ENCODE peak calls at places on chromosomes 7 and 10, in four cellular contexts. T is K562, E is HEK293T, M is HepG2. I is an unnamed sample.
A peak's percentile ranks its signal among the peaks of the same experiment; 100 is the strongest.

GRCh38 chr10:70896551-70896950 is 8.2 kb upstream of the PCBD1 start:
- DNase-seq in T (no peak), E (no peak), M (no peak), I (no peak)

GRCh38 chr10:129942936-129943724 is 20.9 kb downstream of the EBF3 start:
- DNase-seq in T (no peak), E (no peak), M (no peak), I (no peak)

GRCh38 chr10:44647877-44648542 is 263.1 kb upstream of the CXCL12 start:
- DNase-seq in T (no peak), E (no peak), M (no peak), I (peak; percentile 27)

GRCh38 chr10:14695833-14696232 is 78.9 kb downstream of the FAM107B start:
- DNase-seq in T (no peak), E (no peak), M (no peak), I (no peak)

GRCh38 chr10:119667562-119668328 is 16.6 kb downstream of the BAG3 start:
- DNase-seq in T (peak; percentile 62), E (peak; percentile 53), M (peak; percentile 68), I (no peak)

GRCh38 chr7:36017111-36017510 is 135.9 kb upstream of the EEPD1 start:
- DNase-seq in T (no peak), E (no peak), M (no peak), I (no peak)

GRCh38 chr7:103389263-103389662 is 41.8 kb downstream of the PSMC2 start:
- DNase-seq in T (no peak), E (no peak), M (peak; percentile 19), I (no peak)

GRCh38 chr7:128191136-128191844 is 49.8 kb upstream of the LEP start:
- DNase-seq in T (no peak), E (no peak), M (no peak), I (no peak)

GRCh38 chr7:24573554-24574338 is 494 bp downstream of the PALS2 start:
- DNase-seq in T (peak; percentile 71), E (peak; percentile 42), M (peak; percentile 14), I (no peak)

GRCh38 chr7:131249483-131249882 is 78.2 kb upstream of the MKLN1 start:
- DNase-seq in T (no peak), E (no peak), M (no peak), I (no peak)

GRCh38 chr7:96397936-96398596 is 76.2 kb upstream of the SLC25A13 start:
- DNase-seq in T (no peak), E (no peak), M (no peak), I (no peak)

GRCh38 chr10:29740981-29741545 is 106.3 kb upstream of the SVIL start:
- DNase-seq in T (no peak), E (no peak), M (no peak), I (no peak)

GRCh38 chr10:125093199-125093841 is 67.0 kb downstream of the CTBP2 start:
- DNase-seq in T (no peak), E (no peak), M (no peak), I (no peak)

GRCh38 chr7:107503667-107504066 is 33.8 kb downstream of the GPR22 start:
- DNase-seq in T (no peak), E (no peak), M (no peak), I (no peak)
- TF ChIP-seq FOXK2 in T (no peak), E (no peak), M (no peak), I (no peak)

DNA sequence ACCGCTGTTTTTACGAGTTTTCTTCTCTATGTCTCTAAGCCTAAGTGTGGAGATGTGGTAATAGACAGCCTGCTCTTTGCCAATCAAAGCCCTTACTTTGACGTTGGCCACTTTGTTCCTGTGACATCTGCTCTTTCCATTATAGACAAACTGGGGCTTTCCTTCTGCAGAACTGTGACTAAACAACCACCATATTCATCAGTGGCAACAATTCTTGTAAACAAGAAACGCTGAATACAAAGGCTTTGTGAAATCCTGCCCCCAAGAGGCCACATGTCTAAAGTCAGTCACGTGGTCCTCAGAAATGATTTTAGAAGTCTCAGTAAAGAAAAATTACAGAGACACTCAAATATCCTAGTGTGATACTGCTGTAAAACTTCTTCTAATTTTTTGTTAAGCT is 59.6 kb upstream of the CAPZA2 start:
- DNase-seq in T (peak; percentile 62), E (peak; percentile 43), M (peak; percentile 56), I (no peak)
- TF ChIP-seq FOXK2 in T (peak; percentile 97), E (peak; percentile 79), M (peak; percentile 34), I (no peak)

DNA sequence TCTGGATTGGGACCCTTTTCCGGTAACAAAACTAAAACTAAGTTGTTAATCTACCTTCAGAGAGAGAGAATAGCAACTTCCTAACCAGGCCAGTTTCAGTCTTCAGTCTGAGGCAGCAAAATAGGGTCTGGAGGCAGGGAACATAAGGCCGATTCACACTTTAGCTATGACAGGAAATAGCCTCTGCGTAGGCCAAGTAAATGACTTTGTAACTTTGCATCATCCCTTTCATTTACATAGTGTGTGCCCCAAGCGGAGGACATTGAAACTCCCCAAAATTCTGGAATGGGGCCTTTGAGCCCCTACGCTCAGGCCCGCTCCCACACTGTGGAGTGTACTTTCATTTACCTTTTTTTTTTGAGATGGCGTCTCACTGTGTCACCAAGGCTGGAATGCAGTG is 1.7 kb upstream of the UPP1 start:
- DNase-seq in T (no peak), E (no peak), M (no peak), I (peak; percentile 41)
- TF ChIP-seq FOXK2 in T (no peak), E (no peak), M (no peak), I (no peak)

GRCh38 chr7:27099224-27099838 is 3.2 kb downstream of the HOXA2 start:
- DNase-seq in T (no peak), E (no peak), M (no peak), I (no peak)

GRCh38 chr7:27100601-27101187 is 1.8 kb downstream of the HOXA2 start:
- DNase-seq in T (no peak), E (no peak), M (no peak), I (no peak)

GRCh38 chr7:27101188-27101905 is 1.1 kb downstream of the HOXA2 start:
- DNase-seq in T (no peak), E (no peak), M (no peak), I (no peak)

GRCh38 chr7:27098493-27099223 is 2.9 kb upstream of the HOXA1 start:
- DNase-seq in T (no peak), E (no peak), M (no peak), I (no peak)

DNA sequence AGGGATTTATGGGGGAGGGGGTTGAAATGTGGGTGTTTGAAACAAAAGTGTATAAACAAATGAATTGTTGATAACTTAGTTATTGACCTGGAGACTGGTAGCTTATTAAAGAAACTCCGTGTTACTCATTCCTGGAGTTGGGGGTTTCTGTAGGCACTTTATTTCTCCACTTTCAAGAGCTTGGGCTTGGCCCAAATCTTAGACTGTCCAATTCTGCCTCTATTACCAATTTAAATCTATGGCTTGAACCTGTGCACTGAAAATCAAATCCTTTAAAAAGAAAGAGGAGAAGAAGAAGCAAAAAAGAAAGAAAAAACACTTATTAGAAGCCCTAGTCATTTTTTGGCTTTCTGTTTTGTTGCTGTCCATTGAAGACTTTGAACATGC is 2.7 kb downstream of the HOXA2 start:
- DNase-seq in T (no peak), E (no peak), M (no peak), I (no peak)
- TF ChIP-seq FOXK2 in T (no peak), E (no peak), M (no peak), I (no peak)

GRCh38 chr10:59657724-59658123 is 51.9 kb downstream of the SLC16A9 start:
- DNase-seq in T (no peak), E (no peak), M (no peak), I (no peak)

GRCh38 chr10:59649606-59650346 is 59.9 kb downstream of the SLC16A9 start:
- DNase-seq in T (no peak), E (no peak), M (no peak), I (no peak)

GRCh38 chr10:59654007-59654406 is 55.6 kb downstream of the SLC16A9 start:
- DNase-seq in T (no peak), E (no peak), M (no peak), I (no peak)

GRCh38 chr10:59651902-59652301 is 57.7 kb downstream of the SLC16A9 start:
- DNase-seq in T (no peak), E (no peak), M (no peak), I (no peak)

DNA sequence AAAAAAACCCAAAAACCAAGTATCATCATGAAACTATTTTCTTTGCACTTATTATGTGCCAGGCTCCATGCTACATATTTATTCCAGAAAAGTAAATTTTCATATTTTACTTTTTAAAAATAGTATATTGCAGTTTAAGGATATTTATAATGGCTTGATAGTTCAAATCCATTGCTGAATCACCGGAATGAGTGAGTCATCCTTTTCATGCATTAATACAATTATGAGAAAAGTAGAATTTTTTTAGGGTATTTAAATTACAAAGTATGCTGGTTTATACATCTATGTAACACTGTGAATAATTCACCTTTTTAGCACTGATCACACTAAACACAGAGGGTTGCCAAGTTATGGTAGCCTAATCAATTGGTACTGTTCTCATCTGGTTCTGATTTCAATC is 54.3 kb downstream of the SLC16A9 start:
- DNase-seq in T (no peak), E (no peak), M (no peak), I (no peak)
- TF ChIP-seq FOXK2 in T (no peak), E (no peak), M (no peak), I (no peak)

GRCh38 chr10:116469437-116469836 is 41.8 kb downstream of the PNLIPRP3 start:
- DNase-seq in T (no peak), E (no peak), M (no peak), I (no peak)

GRCh38 chr10:116475866-116476265 is 48.2 kb downstream of the PNLIPRP3 start:
- DNase-seq in T (no peak), E (no peak), M (no peak), I (no peak)

GRCh38 chr10:116470768-116471415 is 43.2 kb downstream of the PNLIPRP3 start:
- DNase-seq in T (peak; percentile 6), E (peak; percentile 60), M (peak; percentile 20), I (no peak)

GRCh38 chr10:116470071-116470470 is 42.4 kb downstream of the PNLIPRP3 start:
- DNase-seq in T (no peak), E (no peak), M (no peak), I (no peak)

DNA sequence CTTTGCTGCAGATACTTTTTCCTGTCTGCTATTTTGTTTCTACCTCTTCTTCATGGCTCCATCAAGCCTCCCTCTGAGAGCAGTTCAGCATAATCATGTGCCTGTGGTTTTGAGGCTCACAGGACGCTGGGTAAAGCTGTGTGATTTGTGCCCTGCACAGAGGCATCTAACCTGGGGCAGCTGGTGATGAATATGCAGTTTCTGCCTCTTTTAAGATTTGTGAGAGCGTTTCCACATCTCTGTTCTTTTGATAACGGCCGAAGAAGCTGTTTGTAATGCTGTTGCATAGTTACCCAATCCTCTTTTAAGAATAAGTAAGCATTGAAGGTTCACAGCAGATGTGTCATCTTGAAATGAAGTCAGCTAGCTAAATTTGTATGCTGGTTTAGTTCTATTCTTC is 45.2 kb downstream of the PNLIPRP3 start:
- DNase-seq in T (no peak), E (no peak), M (no peak), I (no peak)
- TF ChIP-seq FOXK2 in T (no peak), E (no peak), M (no peak), I (no peak)